ENCODE peak calls at places on chromosomes 6 and 20, in six cellular contexts. N, E, I, R, D and A are unnamed samples.

GRCh38 chr20:24502184-24502583 is 32.8 kb downstream of the SYNDIG1 start:
- DNase-seq in N (peak; percentile 60), E (peak; percentile 51), I (no peak), R (no peak), D (no peak), A (peak; percentile 99)

GRCh38 chr6:158660331-158660730 is 10.5 kb downstream of the SYTL3 start:
- DNase-seq in N (no peak), E (peak; percentile 55), I (no peak), R (peak; percentile 19), D (peak; percentile 34), A (peak; percentile 41)

GRCh38 chr6:32967151-32968091 is 973 bp upstream of the BRD2 start:
- DNase-seq in N (peak; percentile 60), E (peak; percentile 49), I (peak; percentile 68), R (no peak), D (peak; percentile 70), A (peak; percentile 58)

GRCh38 chr20:41366546-41367392 is at the start of gene EMILIN3:
- DNase-seq in N (no peak), E (peak; percentile 85), I (no peak), R (no peak), D (peak; percentile 90), A (peak; percentile 31)

GRCh38 chr20:1711826-1712601 is 54.4 kb upstream of the SIRPG start:
- DNase-seq in N (no peak), E (peak; percentile 11), I (no peak), R (peak; percentile 29), D (no peak), A (no peak)

GRCh38 chr6:55399331-55399730 is 72.1 kb downstream of the GFRAL start:
- DNase-seq in N (no peak), E (no peak), I (no peak), R (peak; percentile 18), D (no peak), A (peak; percentile 41)

GRCh38 chr20:45970646-45971424 is 1.2 kb downstream of the ZNF335 start:
- DNase-seq in N (no peak), E (peak; percentile 53), I (peak; percentile 27), R (peak; percentile 20), D (peak; percentile 30), A (peak; percentile 75)

GRCh38 chr6:115602471-115602870 is 458.2 kb downstream of the FRK start:
- DNase-seq in N (no peak), E (no peak), I (no peak), R (no peak), D (no peak), A (no peak)

GRCh38 chr20:36237477-36237876 is 1.2 kb downstream of the AAR2 start:
- DNase-seq in N (no peak), E (no peak), I (no peak), R (no peak), D (no peak), A (peak; percentile 28)

GRCh38 chr20:53294804-53295203 is 298.8 kb downstream of the ZNF217 start:
- DNase-seq in N (no peak), E (no peak), I (no peak), R (no peak), D (no peak), A (peak; percentile 28)

GRCh38 chr20:650954-651353 is 2.0 kb downstream of the SRXN1 start:
- DNase-seq in N (no peak), E (no peak), I (no peak), R (no peak), D (no peak), A (peak; percentile 56)

GRCh38 chr6:24359640-24360454 is 2.0 kb upstream of the DCDC2 start:
- DNase-seq in N (peak; percentile 74), E (peak; percentile 88), I (peak; percentile 50), R (peak; percentile 66), D (peak; percentile 88), A (peak; percentile 86)

GRCh38 chr20:50675671-50676376 is 15.5 kb downstream of the RIPOR3 start:
- DNase-seq in N (no peak), E (no peak), I (no peak), R (peak; percentile 53), D (no peak), A (no peak)

GRCh38 chr6:83466328-83466727 is 35.5 kb upstream of the ME1 start:
- DNase-seq in N (no peak), E (no peak), I (no peak), R (no peak), D (no peak), A (no peak)

GRCh38 chr6:131685266-131685780 is 15.9 kb downstream of the OR2A4 start:
- DNase-seq in N (no peak), E (no peak), I (no peak), R (no peak), D (no peak), A (no peak)

GRCh38 chr6:145245119-145245518 is 490.2 kb downstream of the EPM2A start:
- DNase-seq in N (no peak), E (no peak), I (no peak), R (no peak), D (no peak), A (no peak)

GRCh38 chr20:18032977-18033892 is 24.5 kb downstream of the OVOL2 start:
- DNase-seq in N (peak; percentile 25), E (no peak), I (no peak), R (no peak), D (peak; percentile 90), A (peak; percentile 12)

GRCh38 chr6:89347825-89348224 is 4.7 kb downstream of the UBE2J1 start:
- DNase-seq in N (no peak), E (no peak), I (peak; percentile 37), R (peak; percentile 56), D (no peak), A (peak; percentile 44)

GRCh38 chr6:107646176-107646575 is 156.3 kb downstream of the SOBP start:
- DNase-seq in N (no peak), E (no peak), I (peak; percentile 74), R (peak; percentile 96), D (no peak), A (peak; percentile 84)

GRCh38 chr6:119209452-119210205 is 131.2 kb upstream of the FAM184A start:
- DNase-seq in N (no peak), E (no peak), I (no peak), R (no peak), D (no peak), A (no peak)

GRCh38 chr6:110708295-110708965 is 106.8 kb downstream of the CDK19 start:
- DNase-seq in N (no peak), E (no peak), I (no peak), R (no peak), D (no peak), A (peak; percentile 73)

GRCh38 chr20:63328026-63328700 is 33.0 kb downstream of the CHRNA4 start:
- DNase-seq in N (no peak), E (no peak), I (no peak), R (no peak), D (no peak), A (no peak)

GRCh38 chr6:52227495-52227894 is 16.8 kb downstream of the IL17F start:
- DNase-seq in N (no peak), E (no peak), I (no peak), R (no peak), D (no peak), A (no peak)

GRCh38 chr6:86961432-86962200 is 24.3 kb downstream of the HTR1E start:
- DNase-seq in N (no peak), E (no peak), I (peak; percentile 68), R (peak; percentile 64), D (no peak), A (peak; percentile 4)

GRCh38 chr20:45306431-45306982 is at the start of gene RBPJL:
- DNase-seq in N (no peak), E (peak; percentile 90), I (no peak), R (no peak), D (peak; percentile 69), A (peak; percentile 37)

GRCh38 chr20:20370087-20370575 is 2.2 kb downstream of the INSM1 start:
- DNase-seq in N (no peak), E (no peak), I (no peak), R (peak; percentile 13), D (no peak), A (no peak)

GRCh38 chr20:2746636-2747265 is 53.7 kb downstream of the CPXM1 start:
- DNase-seq in N (no peak), E (no peak), I (no peak), R (no peak), D (no peak), A (no peak)

GRCh38 chr6:56933650-56934049 is 21.3 kb upstream of the BEND6 start:
- DNase-seq in N (no peak), E (no peak), I (no peak), R (no peak), D (no peak), A (no peak)

GRCh38 chr6:167697316-167697715 is 129.4 kb upstream of the AFDN start:
- DNase-seq in N (no peak), E (peak; percentile 88), I (no peak), R (no peak), D (no peak), A (peak; percentile 17)

GRCh38 chr6:138103876-138104275 is 3.3 kb downstream of the PERP start:
- DNase-seq in N (peak; percentile 70), E (no peak), I (no peak), R (no peak), D (no peak), A (no peak)
- H3K79me2 ChIP-seq in N (peaks cover 87% of the 10 kb centered on the region), E (no peaks in the 10 kb centered on the region), I (peaks cover 37% of the 10 kb centered on the region), R (peaks cover 10% of the 10 kb centered on the region), D (peaks cover 78% of the 10 kb centered on the region), A (peaks cover 13% of the 10 kb centered on the region)

DNA sequence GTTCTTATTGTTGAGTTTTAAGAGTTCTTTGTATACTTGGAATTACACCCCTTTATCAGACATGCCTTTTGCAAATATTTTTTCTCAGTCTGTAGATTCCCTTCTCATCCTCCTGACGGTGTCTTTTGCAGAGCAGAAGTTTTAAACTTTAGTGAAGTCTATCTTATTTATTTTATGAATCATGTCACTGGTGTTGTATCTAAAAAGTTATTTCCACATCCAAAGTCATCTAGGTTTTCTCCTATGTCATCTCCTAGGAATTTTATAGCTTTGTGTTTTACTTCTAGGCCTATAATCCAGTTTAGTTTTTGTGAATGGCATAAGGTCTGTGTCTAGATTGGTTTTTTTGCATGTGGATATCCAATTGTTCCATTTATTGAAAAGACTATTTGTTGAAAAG is 271.3 kb downstream of the KIF16B start:
- DNase-seq in N (no peak), E (no peak), I (no peak), R (no peak), D (no peak), A (no peak)
- H3K9me3 ChIP-seq in N (no peaks in the 10 kb centered on the region), E (peaks cover 6% of the 10 kb centered on the region), I (no peaks in the 10 kb centered on the region), R (no peaks in the 10 kb centered on the region), D (no peaks in the 10 kb centered on the region), A (no peaks in the 10 kb centered on the region)

DNA sequence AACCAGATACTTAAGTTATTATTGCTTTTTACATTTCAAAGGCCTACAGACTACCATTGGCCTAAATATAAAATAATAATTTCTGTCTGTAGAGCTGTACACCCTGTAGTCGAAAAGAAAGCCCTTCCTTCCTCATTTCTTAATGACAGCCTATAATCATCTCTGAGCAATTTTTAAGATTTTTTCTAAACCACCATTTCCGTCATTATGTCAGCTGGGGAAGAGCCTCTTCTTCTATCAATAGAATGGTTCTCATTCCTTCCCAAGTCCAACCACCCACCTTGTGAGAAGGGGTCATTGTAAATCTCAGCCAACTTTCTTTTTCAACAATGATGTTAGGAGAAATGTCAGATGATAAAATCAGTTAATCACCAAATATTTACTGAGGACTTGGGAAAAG is 91.8 kb downstream of the PLEKHG1 start:
- DNase-seq in N (no peak), E (no peak), I (no peak), R (no peak), D (no peak), A (no peak)
- H3K79me2 ChIP-seq in N (no peaks in the 10 kb centered on the region), E (no peaks in the 10 kb centered on the region), I (no peaks in the 10 kb centered on the region), R (no peaks in the 10 kb centered on the region), D (no peaks in the 10 kb centered on the region), A (no peaks in the 10 kb centered on the region)

GRCh38 chr6:84492246-84493135 is 265.0 kb upstream of the CEP162 start:
- DNase-seq in N (no peak), E (no peak), I (peak; percentile 91), R (no peak), D (no peak), A (no peak)

GRCh38 chr6:84489598-84489997 is 262.2 kb upstream of the CEP162 start:
- DNase-seq in N (no peak), E (no peak), I (no peak), R (no peak), D (no peak), A (no peak)

GRCh38 chr6:84486526-84486925 is 259.1 kb upstream of the CEP162 start:
- DNase-seq in N (no peak), E (no peak), I (peak; percentile 59), R (no peak), D (no peak), A (no peak)
- H3K9me3 ChIP-seq in N (no peaks in the 10 kb centered on the region), E (no peaks in the 10 kb centered on the region), I (no peaks in the 10 kb centered on the region), R (no peaks in the 10 kb centered on the region), D (no peaks in the 10 kb centered on the region), A (no peaks in the 10 kb centered on the region)